ENCODE peak calls at places on chromosomes 1 and 21, in four cellular contexts. P is K562, H is HepG2, A is H1. T is an unnamed sample.
A peak's percentile ranks its signal among the peaks of the same experiment; 100 is the strongest.

GRCh38 chr1:228101994-228102790 is 933 bp downstream of the C1orf35 start:
- DNase-seq in P (peak; percentile 77), H (no peak), A (no peak), T (no peak)

GRCh38 chr1:69404486-69404885 is 163.2 kb upstream of the LRRC7 start:
- DNase-seq in P (no peak), H (no peak), A (no peak), T (no peak)

GRCh38 chr1:235004276-235004675 is 124.4 kb downstream of the TOMM20 start:
- DNase-seq in P (no peak), H (no peak), A (no peak), T (no peak)

GRCh38 chr1:117710710-117711109 is 104.9 kb downstream of the TENT5C start:
- DNase-seq in P (peak; percentile 41), H (no peak), A (no peak), T (no peak)

GRCh38 chr1:160710531-160711252 is 930 bp downstream of the CD48 start:
- DNase-seq in P (no peak), H (no peak), A (no peak), T (no peak)

GRCh38 chr1:25973610-25974355 is 24.1 kb downstream of the PAFAH2 start:
- DNase-seq in P (no peak), H (no peak), A (no peak), T (no peak)

GRCh38 chr21:14737922-14738321 is 191.8 kb upstream of the SAMSN1 start:
- DNase-seq in P (peak; percentile 39), H (peak; percentile 70), A (no peak), T (peak; percentile 37)

GRCh38 chr1:227192163-227192562 is 126.1 kb downstream of the CDC42BPA start:
- DNase-seq in P (no peak), H (no peak), A (peak; percentile 9), T (no peak)

GRCh38 chr1:165696625-165697100 is 1.7 kb downstream of the ALDH9A1 start:
- DNase-seq in P (no peak), H (no peak), A (no peak), T (no peak)

GRCh38 chr21:29812947-29813346 is 126.8 kb downstream of the GRIK1 start:
- DNase-seq in P (no peak), H (no peak), A (no peak), T (no peak)

GRCh38 chr1:59171788-59172187 is 125.1 kb upstream of the FGGY start:
- DNase-seq in P (no peak), H (no peak), A (no peak), T (no peak)

GRCh38 chr1:118989006-118989736 is 1.0 kb upstream of the TBX15 start:
- DNase-seq in P (no peak), H (no peak), A (no peak), T (no peak)

GRCh38 chr1:13548281-13548680 is 34.5 kb upstream of the LRRC38 start:
- DNase-seq in P (no peak), H (no peak), A (no peak), T (no peak)

GRCh38 chr1:8905582-8906191 is 27.2 kb upstream of the ENO1 start:
- DNase-seq in P (no peak), H (no peak), A (no peak), T (no peak)

GRCh38 chr1:84406209-84406917 is 8.1 kb downstream of the DNASE2B start:
- DNase-seq in P (no peak), H (no peak), A (no peak), T (peak; percentile 53)

GRCh38 chr1:53639996-53640695 is 98.8 kb downstream of the GLIS1 start:
- DNase-seq in P (no peak), H (no peak), A (no peak), T (no peak)

GRCh38 chr1:10667815-10668214 is 128.6 kb downstream of the CASZ1 start:
- DNase-seq in P (no peak), H (no peak), A (no peak), T (no peak)

GRCh38 chr1:47529520-47530098 is 91.8 kb downstream of the FOXD2 start:
- DNase-seq in P (peak; percentile 42), H (no peak), A (no peak), T (no peak)

GRCh38 chr1:37561794-37562132 is 5.0 kb downstream of the DNALI1 start:
- DNase-seq in P (peak; percentile 56), H (peak; percentile 27), A (peak; percentile 17), T (peak; percentile 35)

GRCh38 chr1:213988639-213989070 is 882 bp downstream of the PROX1 start:
- DNase-seq in P (no peak), H (no peak), A (no peak), T (no peak)

GRCh38 chr1:205925730-205926129 is 17.5 kb downstream of the SLC26A9 start:
- DNase-seq in P (no peak), H (no peak), A (no peak), T (no peak)

GRCh38 chr1:218459878-218460277 is 114.7 kb downstream of the TGFB2 start:
- DNase-seq in P (no peak), H (peak; percentile 9), A (peak; percentile 33), T (peak; percentile 59)

GRCh38 chr1:175225805-175226129 is 33.2 kb upstream of the KIAA0040 start:
- DNase-seq in P (peak; percentile 33), H (no peak), A (no peak), T (no peak)

GRCh38 chr1:98121661-98122060 is 200.8 kb upstream of the DPYD start:
- DNase-seq in P (no peak), H (no peak), A (no peak), T (no peak)

GRCh38 chr1:56447732-56448276 is 131.6 kb downstream of the PLPP3 start:
- DNase-seq in P (no peak), H (no peak), A (no peak), T (no peak)

GRCh38 chr1:225119307-225119706 is 189.8 kb downstream of the DNAH14 start:
- DNase-seq in P (no peak), H (no peak), A (no peak), T (no peak)

GRCh38 chr1:91503975-91504530 is 3.4 kb downstream of the CDC7 start:
- DNase-seq in P (no peak), H (peak; percentile 74), A (no peak), T (no peak)

GRCh38 chr1:91506071-91506470 is 5.4 kb downstream of the CDC7 start:
- DNase-seq in P (no peak), H (peak; percentile 56), A (no peak), T (no peak)

GRCh38 chr1:91510754-91511153 is 10.1 kb downstream of the CDC7 start:
- DNase-seq in P (no peak), H (no peak), A (no peak), T (no peak)

GRCh38 chr1:91505086-91505485 is 4.4 kb downstream of the CDC7 start:
- DNase-seq in P (no peak), H (peak; percentile 78), A (no peak), T (no peak)

DNA sequence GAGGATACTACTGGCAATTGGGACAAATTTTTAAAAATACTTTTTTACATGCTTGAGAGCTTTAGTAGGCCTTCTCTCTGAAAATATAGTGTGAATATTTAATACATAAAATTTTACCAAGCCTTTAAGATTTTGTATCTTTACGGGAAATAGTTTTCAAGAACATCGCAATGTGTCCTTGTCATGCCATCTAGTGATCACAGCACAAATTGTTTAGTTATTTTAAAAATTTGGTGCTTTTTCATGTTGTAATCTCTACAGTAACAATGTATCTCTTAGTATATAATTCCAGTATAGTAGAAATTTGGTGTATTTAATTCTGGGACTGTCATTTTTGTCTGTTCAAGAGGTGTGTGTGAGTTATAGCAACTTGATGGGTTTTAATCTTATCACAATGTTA is 6.7 kb downstream of the CDC7 start:
- DNase-seq in P (no peak), H (peak; percentile 23), A (no peak), T (no peak)
- TF ChIP-seq FOSL1 in P (no peak), H (no peak), A (no peak), T (no peak)

GRCh38 chr21:38950388-38951094 is 144.8 kb downstream of the ETS2 start:
- DNase-seq in P (no peak), H (no peak), A (no peak), T (no peak)
- H3K9ac ChIP-seq in P (no peak overlapping the region), H (no peak overlapping the region), A (no peak overlapping the region), T (no peak overlapping the region)

GRCh38 chr1:12078938-12079861 is 16.1 kb downstream of the TNFRSF8 start:
- DNase-seq in P (peak; percentile 74), H (peak; percentile 47), A (no peak), T (peak; percentile 27)
- TF ChIP-seq FOSL1 in P (no peak), H (no peak), A (no peak), T (no peak)

GRCh38 chr1:93013311-93014091 is 52.2 kb upstream of the DIPK1A start:
- DNase-seq in P (no peak), H (no peak), A (no peak), T (no peak)

GRCh38 chr1:93015590-93015989 is 54.3 kb upstream of the DIPK1A start:
- DNase-seq in P (no peak), H (no peak), A (no peak), T (no peak)

GRCh38 chr1:93016171-93016570 is 54.9 kb upstream of the DIPK1A start:
- DNase-seq in P (no peak), H (peak; percentile 5), A (no peak), T (no peak)

GRCh38 chr1:93014156-93014555 is 52.9 kb upstream of the DIPK1A start:
- DNase-seq in P (no peak), H (no peak), A (no peak), T (no peak)
- H3K9ac ChIP-seq in P (no peak overlapping the region), H (no peak overlapping the region), A (no peak overlapping the region), T (no peak overlapping the region)

DNA sequence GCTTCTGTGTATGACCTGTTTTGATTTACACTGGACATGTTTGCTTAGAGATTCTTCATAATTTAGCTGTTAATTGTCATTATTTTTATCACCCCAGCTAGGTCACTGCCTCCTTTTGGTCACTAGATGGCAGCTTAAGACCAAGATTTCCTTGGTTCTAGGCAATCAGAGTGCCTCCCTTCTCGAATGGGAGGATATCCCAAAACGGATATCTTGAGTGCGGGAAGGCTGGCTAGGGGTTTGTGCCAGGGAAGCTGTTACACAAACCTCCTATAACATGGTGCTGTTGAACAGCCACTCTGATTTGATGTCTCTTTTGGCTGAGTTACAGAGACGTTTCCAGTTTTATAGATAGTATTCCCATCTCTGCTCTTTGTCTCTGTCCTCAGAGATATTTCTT is 283.5 kb downstream of the S1PR1 start:
- DNase-seq in P (peak; percentile 14), H (peak; percentile 27), A (peak; percentile 15), T (peak; percentile 32)
- TF ChIP-seq FOSL1 in P (no peak), H (no peak), A (no peak), T (no peak)

DNA sequence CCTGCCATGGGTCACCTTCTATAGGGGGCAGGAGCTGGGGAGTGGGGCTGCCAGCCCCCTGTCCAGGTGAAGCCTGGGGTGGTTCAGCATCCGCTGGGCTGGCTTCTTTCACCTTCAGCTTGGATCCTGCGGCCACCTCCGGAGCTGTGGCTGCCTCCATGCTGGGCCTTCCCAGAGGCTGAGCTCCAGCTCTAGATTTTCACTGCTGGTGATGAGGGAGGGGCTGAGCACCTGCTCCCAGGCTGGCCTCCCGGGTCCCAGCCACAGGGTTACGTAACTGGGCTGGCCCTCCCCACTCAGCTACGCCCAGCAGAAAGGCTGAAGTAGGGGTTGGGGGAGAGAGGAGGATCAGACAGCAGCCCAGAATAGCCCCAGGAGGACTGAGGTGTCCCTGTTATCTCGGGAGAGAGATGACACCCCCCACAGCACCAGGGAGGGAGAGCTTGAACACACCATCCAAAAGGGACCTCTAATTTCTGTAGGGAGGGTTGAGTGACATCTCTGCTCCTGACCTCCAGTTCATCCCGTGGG is at the start of gene MYBPHL:
- DNase-seq in P (peak; percentile 90), H (no peak), A (no peak), T (no peak)
- H3K9ac ChIP-seq in P (peak within 1 kb of the TSS; percentile 70), H (peak within 1 kb of the TSS; percentile 49), A (no peak within 1 kb of the TSS), T (no peak within 1 kb of the TSS)

GRCh38 chr1:232841823-232842565 is 36.8 kb downstream of the MAP10 start:
- DNase-seq in P (no peak), H (no peak), A (no peak), T (no peak)

GRCh38 chr1:232833966-232834535 is 28.8 kb downstream of the MAP10 start:
- DNase-seq in P (no peak), H (no peak), A (no peak), T (no peak)

GRCh38 chr1:232831895-232832294 is 26.7 kb downstream of the MAP10 start:
- DNase-seq in P (no peak), H (no peak), A (no peak), T (no peak)

GRCh38 chr1:232837085-232837484 is 31.9 kb downstream of the MAP10 start:
- DNase-seq in P (no peak), H (no peak), A (no peak), T (no peak)
- TF ChIP-seq FOSL1 in P (no peak), H (no peak), A (no peak), T (no peak)